ENCODE peak calls at places on chromosomes 4 and X, in ten cellular contexts. Y is neural crest cell; T is choroid plexus epithelial cell; H is effector CD4-positive, alpha-beta T cell; K is AG20443; J is cerebellar cortex; A is A172; V is cardiac muscle cell; S is NCI-H1930; E is activated B cell treated with CpG ODN at 0.5 μM for 24 hours. W is an unnamed sample.

GRCh38 chr4:81594495-81595169 is 122.9 kb upstream of the RASGEF1B start:
- DNase-seq in Y (no peak), T (no peak), H (no peak), K (no peak), J (no peak), A (no peak), V (no peak), S (no peak), E (no peak), W (no peak)

GRCh38 chrX:3743821-3744439 is 30.5 kb upstream of the PRKX start:
- DNase-seq in Y (no peak), T (no peak), H (peak; percentile 56), K (no peak), J (no peak), A (no peak), V (no peak), S (no peak), E (no peak), W (peak; percentile 24)

GRCh38 chr4:172698256-172698655 is 470.4 kb upstream of the GALNT7 start:
- DNase-seq in Y (no peak), T (no peak), H (no peak), K (no peak), J (no peak), A (no peak), V (no peak), S (no peak), E (no peak), W (no peak)

GRCh38 chrX:153539171-153539978 is 21.9 kb downstream of the ATP2B3 start:
- DNase-seq in Y (peak; percentile 81), T (peak; percentile 70), H (peak; percentile 43), K (peak; percentile 84), J (peak; percentile 68), A (peak; percentile 61), V (peak; percentile 70), S (no peak), E (peak; percentile 42), W (peak; percentile 80)

GRCh38 chrX:91434351-91435168 is at the start of gene PABPC5:
- DNase-seq in Y (peak; percentile 85), T (peak; percentile 43), H (no peak), K (peak; percentile 87), J (peak; percentile 45), A (no peak), V (peak; percentile 92), S (no peak), E (no peak), W (peak; percentile 90)

GRCh38 chr4:177119021-177119461 is 190.6 kb upstream of the NEIL3 start:
- DNase-seq in Y (no peak), T (peak; percentile 43), H (no peak), K (peak; percentile 12), J (no peak), A (no peak), V (no peak), S (no peak), E (no peak), W (no peak)

GRCh38 chr4:16457944-16458343 is 231.7 kb upstream of the TAPT1 start:
- DNase-seq in Y (no peak), T (peak; percentile 14), H (no peak), K (peak; percentile 29), J (no peak), A (no peak), V (no peak), S (no peak), E (no peak), W (no peak)

GRCh38 chr4:56786955-56787354 is 34.5 kb downstream of the SPINK2 start:
- DNase-seq in Y (no peak), T (peak; percentile 73), H (no peak), K (peak; percentile 56), J (no peak), A (peak; percentile 58), V (no peak), S (no peak), E (no peak), W (peak; percentile 84)

GRCh38 chr4:76539979-76540378 is 105.0 kb downstream of the SHROOM3 start:
- DNase-seq in Y (no peak), T (peak; percentile 36), H (no peak), K (peak; percentile 41), J (no peak), A (peak; percentile 30), V (peak; percentile 11), S (no peak), E (no peak), W (no peak)

GRCh38 chr4:158722291-158722916 is 792 bp downstream of the PPID start:
- DNase-seq in Y (no peak), T (peak; percentile 55), H (no peak), K (peak; percentile 63), J (peak; percentile 50), A (peak; percentile 11), V (peak; percentile 38), S (no peak), E (no peak), W (no peak)

GRCh38 chrX:42276982-42277690 is 353.8 kb upstream of the CASK start:
- DNase-seq in Y (no peak), T (no peak), H (no peak), K (no peak), J (no peak), A (no peak), V (no peak), S (no peak), E (no peak), W (no peak)

GRCh38 chr4:187175197-187175596 is 451.5 kb upstream of the FAT1 start:
- DNase-seq in Y (no peak), T (no peak), H (no peak), K (no peak), J (no peak), A (no peak), V (no peak), S (no peak), E (no peak), W (no peak)

W was measured in upper lobe of left lung.